ENCODE peak calls at places on chromosomes 5 and 9, in six cellular contexts. L is A549, H is esophagus squamous epithelium, E is suprapubic skin, K is adrenal gland, J is testis. S is an unnamed sample.

GRCh38 chr5:15073453-15073852 is 201.9 kb upstream of the ANKH start:
- DNase-seq in L (no peak), H (no peak), E (no peak), K (no peak), J (no peak), S (no peak)

GRCh38 chr9:2059131-2059929 is 44.2 kb downstream of the SMARCA2 start:
- DNase-seq in L (no peak), H (no peak), E (no peak), K (no peak), J (no peak), S (no peak)

GRCh38 chr9:124527781-124528180 is 20.6 kb upstream of the NR5A1 start:
- DNase-seq in L (no peak), H (no peak), E (no peak), K (peak; percentile 60), J (no peak), S (no peak)

GRCh38 chr5:2992806-2993205 is 241.3 kb upstream of the IRX2 start:
- DNase-seq in L (no peak), H (no peak), E (no peak), K (no peak), J (no peak), S (no peak)

GRCh38 chr9:138024831-138025291 is 147.3 kb downstream of the CACNA1B start:
- DNase-seq in L (no peak), H (no peak), E (peak; percentile 49), K (peak; percentile 34), J (peak; percentile 13), S (no peak)

GRCh38 chr5:180047667-180048066 is 23.9 kb downstream of the RNF130 start:
- DNase-seq in L (no peak), H (no peak), E (no peak), K (peak; percentile 75), J (no peak), S (peak; percentile 46)

GRCh38 chr9:93061791-93062299 is 3.3 kb downstream of the SUSD3 start:
- DNase-seq in L (no peak), H (no peak), E (no peak), K (no peak), J (peak; percentile 93), S (no peak)

GRCh38 chr9:5909999-5910398 is 19.3 kb downstream of the MLANA start:
- DNase-seq in L (no peak), H (no peak), E (no peak), K (no peak), J (no peak), S (no peak)

GRCh38 chr5:107426209-107426608 is 244.5 kb downstream of the EFNA5 start:
- DNase-seq in L (no peak), H (no peak), E (no peak), K (no peak), J (no peak), S (no peak)

GRCh38 chr5:174343826-174344225 is 298.3 kb downstream of the NSG2 start:
- DNase-seq in L (no peak), H (no peak), E (no peak), K (no peak), J (no peak), S (no peak)

DNA sequence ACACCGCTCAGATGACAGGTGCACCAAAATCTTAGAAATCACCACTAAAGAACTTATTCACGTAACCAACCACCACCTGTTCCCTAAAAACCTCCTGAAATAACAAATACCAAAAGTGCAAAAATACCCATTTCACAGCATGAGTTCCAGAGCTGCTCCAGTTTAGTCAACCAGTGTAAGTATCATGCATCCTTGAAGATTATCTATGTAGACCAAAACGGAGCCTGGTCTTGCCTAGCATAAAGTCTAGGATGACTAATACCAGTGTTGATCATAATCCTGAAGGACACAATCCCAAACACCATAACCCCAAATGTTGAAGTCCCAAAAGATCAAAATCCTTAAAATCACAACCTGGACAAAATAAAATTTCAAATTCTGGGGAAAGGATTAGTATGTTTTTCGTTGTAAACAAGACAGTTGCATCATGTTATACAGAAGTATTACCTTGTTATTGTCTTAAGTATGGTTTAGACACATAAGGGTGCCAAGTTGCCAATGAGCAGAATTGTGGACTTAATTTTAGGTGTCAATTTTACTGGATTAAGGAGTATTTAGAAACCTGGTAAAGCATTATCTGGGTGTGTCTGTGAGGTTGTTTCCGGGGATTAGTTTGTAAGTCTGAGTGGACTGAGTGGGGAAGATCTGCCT is 18.1 kb downstream of the VCP start:
- DNase-seq in L (no peak), H (no peak), E (no peak), K (no peak), J (no peak), S (no peak)
- H3K27ac ChIP-seq in L (no peak overlapping the region), H (no peak overlapping the region), E (no peak overlapping the region), K (no peak overlapping the region), J (no peak overlapping the region), S (no peak overlapping the region)

DNA sequence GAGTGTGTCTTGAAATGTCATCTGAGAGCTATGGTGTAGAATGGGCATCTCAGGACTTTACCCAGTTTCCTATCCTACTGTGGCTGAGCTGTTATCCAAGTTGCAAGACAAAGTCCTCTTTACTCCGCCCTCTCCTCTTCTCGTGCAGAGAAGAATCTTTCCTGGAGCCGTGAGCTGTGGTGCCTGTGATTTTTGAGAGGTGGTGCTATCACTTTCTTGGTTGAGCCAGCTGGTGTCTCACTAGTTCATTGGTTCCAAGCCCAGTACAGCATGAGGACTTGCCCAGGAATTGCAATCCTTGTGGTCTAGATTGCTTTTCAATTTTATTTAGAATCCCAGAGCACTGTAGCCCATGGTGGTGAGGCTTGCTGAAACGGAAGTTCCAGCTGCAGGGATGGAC is 2300.3 kb downstream of the MAT2B start:
- DNase-seq in L (no peak), H (no peak), E (no peak), K (no peak), J (peak; percentile 20), S (no peak)
- TF ChIP-seq CTCF in L (no peak), H (no peak), E (no peak), K (no peak), J (no peak), S (no peak)

DNA sequence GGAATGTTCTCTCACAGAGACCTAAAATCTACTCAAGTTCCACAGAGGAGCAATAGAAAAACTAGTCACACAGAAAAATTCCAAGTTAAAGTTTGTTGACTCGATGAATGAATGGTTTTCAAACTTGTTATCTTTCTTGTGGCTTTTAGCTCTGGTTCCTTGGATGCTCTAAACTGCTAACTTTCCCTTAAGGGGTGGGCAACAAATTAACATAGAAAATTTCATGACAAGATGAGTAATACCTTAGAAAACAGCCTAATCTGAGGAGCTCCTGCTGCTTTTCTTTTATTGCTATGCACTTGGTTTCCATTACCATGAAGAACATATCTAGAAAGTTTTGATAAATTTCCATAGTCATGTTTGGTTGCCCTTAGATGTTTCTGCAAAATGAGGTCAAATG is 100.2 kb upstream of the CCDC112 start:
- DNase-seq in L (no peak), H (no peak), E (no peak), K (no peak), J (no peak), S (no peak)
- TF ChIP-seq POLR2A in L (no peak), H (no peak), E (no peak), K (no peak), J (no peak), S (no peak)

GRCh38 chr9:79862921-79863890 is 291.4 kb downstream of the TLE4 start:
- DNase-seq in L (no peak), H (no peak), E (no peak), K (no peak), J (no peak), S (no peak)

GRCh38 chr9:79868532-79869189 is 296.9 kb downstream of the TLE4 start:
- DNase-seq in L (no peak), H (no peak), E (no peak), K (no peak), J (no peak), S (no peak)
- H3K27ac ChIP-seq in L (no peak overlapping the region), H (no peak overlapping the region), E (no peak overlapping the region), K (no peak overlapping the region), J (no peak overlapping the region), S (no peak overlapping the region)

GRCh38 chr9:107712390-107712789 is 222.8 kb upstream of the KLF4 start:
- DNase-seq in L (peak; percentile 55), H (no peak), E (no peak), K (no peak), J (no peak), S (no peak)
- TF ChIP-seq CTCF in L (no peak), H (peak; percentile 37), E (no peak), K (no peak), J (no peak), S (no peak)